ENCODE peak calls at places on chromosomes 3 and 15, in ten cellular contexts. D is NB4; X is activated CD4-positive, alpha-beta T cell treated with anti-CD3 and anti-CD28 coated beads for 36 hours; Y is tibial artery; A is activated T-cell treated with anti-CD3 and anti-CD28 coated beads for 24 hours; W is NCI-H1105; M is left cardiac atrium; O is A172; B is neuronal stem cell; F is HS-5. R is an unnamed sample.

GRCh38 chr3:189148090-189148507 is 23.7 kb upstream of the TPRG1 start:
- DNase-seq in B (peak), W (peak), O (peak), A (peak), F (peak), M (peak), X (peak), Y (peak), D (peak), R (peak)

GRCh38 chr3:21294768-21295167 is 456.2 kb downstream of the ZNF385D start:
- DNase-seq in F (no peak), W (no peak), Y (no peak), O (peak), A (no peak), X (no peak), B (no peak), D (no peak), M (no peak), R (peak)

GRCh38 chr3:183892610-183893214 is 8.0 kb upstream of the PARL start:
- DNase-seq in Y (no peak), M (no peak), O (no peak), W (no peak), D (no peak), B (no peak), X (no peak), F (no peak), A (no peak), R (no peak)

GRCh38 chr3:4995500-4996053 is 16.3 kb downstream of the BHLHE40 start:
- DNase-seq in W (no peak), A (no peak), M (no peak), X (no peak), O (peak), B (no peak), Y (no peak), F (no peak), D (no peak), R (peak)

GRCh38 chr3:171712168-171712938 is 97.9 kb downstream of the PLD1 start:
- DNase-seq in X (no peak), B (no peak), M (no peak), W (no peak), A (no peak), D (no peak), F (peak), O (peak), Y (no peak), R (peak)

GRCh38 chr3:10408680-10409079 is 87.8 kb upstream of the SEC13 start:
- DNase-seq in W (no peak), Y (no peak), A (no peak), M (no peak), F (no peak), B (no peak), O (no peak), X (no peak), D (no peak), R (peak)

GRCh38 chr3:100982710-100983109 is 10.5 kb downstream of the ABI3BP start:
- DNase-seq in F (no peak), W (no peak), Y (peak), D (no peak), A (no peak), M (peak), O (no peak), B (no peak), X (no peak), R (no peak)

GRCh38 chr3:105414841-105415240 is 48.1 kb downstream of the ALCAM start:
- DNase-seq in X (no peak), Y (no peak), D (no peak), M (no peak), O (no peak), B (no peak), A (no peak), W (no peak), F (no peak), R (peak)

GRCh38 chr3:112814256-112814655 is 32.4 kb downstream of the CD200R1L start:
- DNase-seq in D (peak), O (peak), B (no peak), X (no peak), M (no peak), A (no peak), W (no peak), F (peak), Y (no peak), R (peak)

GRCh38 chr3:52536112-52536368 is 365 bp upstream of the UQCC5 start:
- DNase-seq in O (no peak), F (no peak), Y (no peak), A (no peak), W (no peak), B (no peak), M (no peak), D (no peak), X (no peak), R (no peak)

GRCh38 chr3:15858547-15859506 is 61.0 kb upstream of the ANKRD28 start:
- DNase-seq in Y (peak), O (peak), W (no peak), F (no peak), D (peak), A (peak), B (peak), X (peak), M (peak), R (peak)

GRCh38 chr15:68205558-68205944 is 419 bp upstream of the CALML4 start:
- DNase-seq in O (no peak), F (no peak), A (no peak), D (no peak), X (no peak), M (peak), W (no peak), Y (no peak), B (no peak), R (no peak)

GRCh38 chr15:70412717-70413266 is 315.1 kb upstream of the TLE3 start:
- DNase-seq in D (no peak), A (no peak), B (no peak), W (no peak), M (no peak), X (no peak), Y (no peak), F (no peak), O (no peak), R (no peak)

GRCh38 chr3:181317521-181317920 is 328.0 kb upstream of the DNAJC19 start:
- DNase-seq in M (no peak), A (no peak), F (no peak), W (no peak), O (no peak), B (no peak), X (no peak), Y (no peak), D (no peak), R (no peak)

GRCh38 chr15:29323557-29323956 is 53.9 kb upstream of the NSMCE3 start:
- DNase-seq in W (no peak), X (no peak), A (no peak), B (no peak), Y (no peak), F (no peak), D (no peak), M (no peak), O (no peak), R (no peak)

GRCh38 chr15:77824361-77824985 is 191.8 kb upstream of the LINGO1 start:
- DNase-seq in F (no peak), A (no peak), B (no peak), Y (no peak), W (no peak), D (no peak), M (no peak), X (no peak), O (no peak), R (no peak)

GRCh38 chr15:92164327-92165000 is 229.2 kb upstream of the ST8SIA2 start:
- DNase-seq in Y (no peak), W (no peak), A (no peak), D (no peak), O (peak), B (peak), X (no peak), M (no peak), F (no peak), R (peak)

GRCh38 chr15:27412413-27412812 is 441.4 kb downstream of the GABRG3 start:
- DNase-seq in A (no peak), X (no peak), B (no peak), F (no peak), Y (no peak), D (no peak), W (no peak), M (no peak), O (no peak), R (no peak)

GRCh38 chr15:48722764-48723661 is 77.5 kb upstream of the FBN1 start:
- DNase-seq in M (no peak), B (no peak), O (peak), X (no peak), Y (no peak), W (no peak), A (no peak), F (peak), D (peak), R (peak)

GRCh38 chr3:25156526-25157075 is 271.5 kb upstream of the RARB start:
- DNase-seq in M (no peak), B (peak), W (no peak), D (no peak), X (no peak), O (peak), A (no peak), F (peak), Y (no peak), R (peak)

GRCh38 chr3:64003589-64003988 is 19.7 kb downstream of the PSMD6 start:
- DNase-seq in W (no peak), D (no peak), M (no peak), Y (no peak), O (no peak), B (no peak), X (no peak), F (no peak), A (no peak), R (no peak)

GRCh38 chr3:126146034-126146433 is 34.4 kb downstream of the ALDH1L1 start:
- DNase-seq in D (no peak), Y (no peak), A (no peak), F (no peak), M (no peak), B (no peak), X (no peak), W (no peak), O (no peak), R (no peak)

GRCh38 chr3:107346559-107346958 is 30.7 kb upstream of the CCDC54 start:
- DNase-seq in D (no peak), Y (no peak), X (no peak), B (no peak), F (no peak), O (no peak), W (no peak), A (no peak), M (no peak), R (no peak)

GRCh38 chr3:31534036-31534435 is 1.3 kb downstream of the STT3B start:
- DNase-seq in M (no peak), X (no peak), B (no peak), O (peak), W (no peak), A (no peak), F (no peak), D (peak), Y (no peak), R (peak)

GRCh38 chr3:115325539-115325938 is 178.5 kb upstream of the ZBTB20 start:
- DNase-seq in F (no peak), A (no peak), Y (no peak), M (peak), W (no peak), X (peak), O (peak), D (peak), B (peak), R (peak)

GRCh38 chr3:50250514-50250913 is 14.5 kb downstream of the GNAI2 start:
- DNase-seq in M (no peak), W (no peak), D (no peak), A (no peak), X (no peak), F (no peak), Y (no peak), B (no peak), O (no peak), R (no peak)

R was measured in cardiac fibroblast.